ENCODE peak calls at places on chromosomes 3 and 15, in nine cellular contexts. X, V, B, Z, E, P, C, W and U are unnamed samples.

GRCh38 chr3:100184960-100185566 is 70.8 kb upstream of the FILIP1L start:
- DNase-seq in X (no peak), V (peak), B (peak), Z (no peak), E (no peak), P (peak), C (no peak), W (no peak), U (no peak)

GRCh38 chr15:74200871-74201419 is 1.6 kb downstream of the STRA6 start:
- DNase-seq in X (no peak), V (peak), B (no peak), Z (peak), E (no peak), P (no peak), C (peak), W (peak), U (no peak)

GRCh38 chr15:75705854-75706681 is 6.6 kb downstream of the CSPG4 start:
- DNase-seq in X (no peak), V (no peak), B (no peak), Z (no peak), E (no peak), P (no peak), C (peak), W (no peak), U (no peak)

GRCh38 chr15:66948294-66948693 is 117.1 kb upstream of the SMAD3 start:
- DNase-seq in X (no peak), V (no peak), B (no peak), Z (no peak), E (no peak), P (peak), C (no peak), W (no peak), U (no peak)

GRCh38 chr15:25724899-25725298 is 138.2 kb downstream of the ATP10A start:
- DNase-seq in X (peak), V (no peak), B (no peak), Z (no peak), E (no peak), P (no peak), C (no peak), W (no peak), U (no peak)

GRCh38 chr15:98401029-98401428 is 247.3 kb upstream of the IGF1R start:
- DNase-seq in X (no peak), V (no peak), B (no peak), Z (no peak), E (no peak), P (no peak), C (no peak), W (no peak), U (no peak)

GRCh38 chr3:107689355-107689754 is 166.6 kb downstream of the BBX start:
- DNase-seq in X (no peak), V (no peak), B (no peak), Z (no peak), E (no peak), P (no peak), C (no peak), W (no peak), U (no peak)

GRCh38 chr3:181056276-181056675 is 66.7 kb upstream of the DNAJC19 start:
- DNase-seq in X (no peak), V (no peak), B (no peak), Z (no peak), E (no peak), P (no peak), C (no peak), W (no peak), U (no peak)

GRCh38 chr3:17686613-17687012 is 55.8 kb downstream of the TBC1D5 start:
- DNase-seq in X (no peak), V (peak), B (peak), Z (no peak), E (no peak), P (peak), C (peak), W (peak), U (peak)

GRCh38 chr15:46413799-46414198 is 779.0 kb downstream of the SQOR start:
- DNase-seq in X (no peak), V (no peak), B (peak), Z (no peak), E (no peak), P (peak), C (no peak), W (no peak), U (no peak)

GRCh38 chr3:16509721-16510619 is 3.5 kb downstream of the RFTN1 start:
- DNase-seq in X (no peak), V (no peak), B (no peak), Z (no peak), E (no peak), P (no peak), C (peak), W (no peak), U (no peak)

GRCh38 chr3:177037241-177037640 is 160.0 kb downstream of the TBL1XR1 start:
- DNase-seq in X (no peak), V (no peak), B (no peak), Z (no peak), E (no peak), P (no peak), C (no peak), W (no peak), U (no peak)

GRCh38 chr15:63918317-63918672 is 84.5 kb upstream of the HERC1 start:
- DNase-seq in X (no peak), V (no peak), B (no peak), Z (no peak), E (no peak), P (no peak), C (no peak), W (no peak), U (peak)

GRCh38 chr3:183437696-183438564 is 9.5 kb upstream of the MCF2L2 start:
- DNase-seq in X (no peak), V (no peak), B (no peak), Z (no peak), E (no peak), P (no peak), C (no peak), W (no peak), U (no peak)

GRCh38 chr3:148971819-148972218 is 19.5 kb upstream of the GYG1 start:
- DNase-seq in X (peak), V (peak), B (peak), Z (peak), E (peak), P (peak), C (no peak), W (no peak), U (no peak)

GRCh38 chr15:31360158-31360561 is 33.5 kb downstream of the KLF13 start:
- DNase-seq in X (no peak), V (no peak), B (no peak), Z (no peak), E (no peak), P (no peak), C (no peak), W (no peak), U (no peak)
- H3K4me3 ChIP-seq in X (no peak), V (no peak), B (no peak), Z (no peak), E (no peak), P (no peak), C (no peak), W (no peak), U (no peak)

GRCh38 chr15:91660174-91660649 is 193.3 kb upstream of the SLCO3A1 start:
- DNase-seq in X (no peak), V (no peak), B (no peak), Z (no peak), E (no peak), P (no peak), C (no peak), W (peak), U (no peak)
- H3K4me3 ChIP-seq in X (no peak), V (no peak), B (no peak), Z (no peak), E (no peak), P (no peak), C (no peak), W (no peak), U (no peak)

GRCh38 chr3:120461416-120461815 is 10.6 kb upstream of the FSTL1 start:
- DNase-seq in X (no peak), V (no peak), B (no peak), Z (no peak), E (no peak), P (peak), C (no peak), W (no peak), U (no peak)
- H3K4me3 ChIP-seq in X (no peak), V (no peak), B (no peak), Z (no peak), E (no peak), P (no peak), C (no peak), W (no peak), U (no peak)

DNA sequence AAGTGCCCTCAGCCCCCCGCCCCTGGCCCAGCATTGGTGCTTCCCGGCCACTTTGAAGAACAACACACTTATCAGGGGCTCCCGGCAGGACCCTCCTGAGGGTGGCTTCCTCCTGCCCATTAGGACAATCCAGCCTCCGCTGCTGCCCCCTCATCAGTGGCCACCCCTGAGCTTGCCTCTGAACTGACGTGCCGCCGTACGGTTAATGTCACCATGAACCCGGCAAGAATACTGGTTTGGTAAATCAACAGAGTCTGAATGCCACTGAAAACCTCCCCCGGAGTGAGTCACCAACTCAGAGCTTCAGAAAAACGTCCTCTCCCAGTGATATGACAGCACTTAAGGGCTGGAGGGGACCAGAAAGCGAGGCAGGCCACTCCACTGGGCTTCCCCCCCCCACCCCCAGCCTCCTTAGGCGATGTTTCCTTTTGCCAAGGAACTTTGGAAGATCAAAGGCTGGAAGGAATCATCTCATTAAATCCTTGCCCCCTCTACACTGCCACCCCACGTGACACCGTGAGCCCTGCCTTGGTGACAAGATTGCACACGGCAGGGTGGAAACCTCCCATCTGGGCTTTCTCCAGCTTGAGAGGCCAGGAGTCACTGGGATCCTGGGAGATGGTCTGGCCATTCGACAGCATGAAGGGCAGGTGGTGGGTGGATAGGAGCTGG is 142.1 kb downstream of the NUP210 start:
- DNase-seq in X (no peak), V (no peak), B (peak), Z (no peak), E (no peak), P (no peak), C (no peak), W (no peak), U (no peak)
- H3K4me3 ChIP-seq in X (no peak), V (no peak), B (no peak), Z (no peak), E (no peak), P (no peak), C (no peak), W (no peak), U (no peak)

GRCh38 chr15:40847225-40847961 is 3.5 kb downstream of the SPINT1 start:
- DNase-seq in X (peak), V (peak), B (peak), Z (no peak), E (no peak), P (no peak), C (peak), W (peak), U (peak)
- H3K4me3 ChIP-seq in X (peak), V (no peak), B (no peak), Z (no peak), E (no peak), P (no peak), C (no peak), W (no peak), U (peak)

GRCh38 chr15:41772720-41773331 is 1.5 kb upstream of the MAPKBP1 start:
- DNase-seq in X (peak), V (peak), B (peak), Z (no peak), E (peak), P (peak), C (peak), W (peak), U (peak)

GRCh38 chr15:41774873-41775417 is 661 bp downstream of the MAPKBP1 start:
- DNase-seq in X (no peak), V (no peak), B (no peak), Z (no peak), E (no peak), P (no peak), C (no peak), W (no peak), U (no peak)

GRCh38 chr15:41774062-41774872 is at the start of gene MAPKBP1:
- DNase-seq in X (peak), V (peak), B (peak), Z (peak), E (peak), P (peak), C (peak), W (peak), U (peak)

GRCh38 chr15:41773729-41774061 is 589 bp upstream of the MAPKBP1 start:
- DNase-seq in X (no peak), V (no peak), B (no peak), Z (no peak), E (no peak), P (no peak), C (no peak), W (no peak), U (no peak)

DNA sequence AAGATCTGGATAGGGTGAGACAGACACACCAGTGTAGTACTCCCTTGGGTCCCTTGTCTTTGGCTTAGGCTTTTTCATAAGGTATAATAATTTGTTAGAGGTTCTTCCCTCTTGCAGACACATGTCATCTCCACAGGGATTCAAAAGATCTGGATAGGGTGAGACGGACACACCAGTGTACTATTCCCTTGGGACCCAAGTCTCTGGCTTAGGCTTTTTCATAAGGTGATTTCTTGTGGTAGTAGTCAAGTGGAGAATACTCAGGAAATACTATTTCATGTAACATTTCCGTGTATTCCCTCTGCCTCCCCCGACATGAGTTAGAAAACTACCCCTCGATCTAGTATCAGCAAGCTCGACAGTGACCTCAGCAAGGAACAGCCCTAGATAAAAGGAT is 954 bp upstream of the MAPKBP1 start:
- DNase-seq in X (no peak), V (no peak), B (no peak), Z (no peak), E (no peak), P (no peak), C (no peak), W (no peak), U (no peak)
- H3K4me3 ChIP-seq in X (peak), V (no peak), B (peak), Z (peak), E (no peak), P (peak), C (peak), W (peak), U (no peak)

GRCh38 chr15:81003023-81003350 is 2.3 kb downstream of the TLNRD1 start:
- DNase-seq in X (no peak), V (no peak), B (no peak), Z (peak), E (no peak), P (no peak), C (no peak), W (no peak), U (no peak)
- H3K4me3 ChIP-seq in X (peak), V (no peak), B (peak), Z (no peak), E (peak), P (peak), C (no peak), W (no peak), U (no peak)

GRCh38 chr3:147406255-147407023 is at the start of gene ZIC4:
- DNase-seq in X (no peak), V (no peak), B (no peak), Z (no peak), E (no peak), P (no peak), C (no peak), W (no peak), U (no peak)
- H3K4me3 ChIP-seq in X (no peak), V (no peak), B (no peak), Z (no peak), E (no peak), P (no peak), C (no peak), W (no peak), U (no peak)